ENCODE peak calls at places on chromosomes 13 and 19, in eight cellular contexts. One of them, this sample, is unnamed.

GRCh38 chr19:12270854-12271253 is 23.8 kb downstream of the ZNF44 start:
- DNase-seq in A172: no peak
- DNase-seq in HCT116: no peak
- DNase-seq in iPS-NIHi11: no peak
- DNase-seq in GM18507: no peak
- DNase-seq in T47D: no peak
- DNase-seq in nephron progenitor cell: no peak
- DNase-seq in NCI-H1092: no peak
- DNase-seq in this sample: no peak

GRCh38 chr19:52896431-52897148 is 845 bp downstream of the ZNF320 start:
- DNase-seq in NCI-H1092: no peak
- DNase-seq in T47D: peak
- DNase-seq in HCT116: no peak
- DNase-seq in iPS-NIHi11: peak
- DNase-seq in GM18507: no peak
- DNase-seq in nephron progenitor cell: peak
- DNase-seq in A172: peak
- DNase-seq in this sample: peak

GRCh38 chr19:40559394-40559793 is 17.3 kb upstream of the SHKBP1 start:
- DNase-seq in GM18507: no peak
- DNase-seq in NCI-H1092: no peak
- DNase-seq in nephron progenitor cell: no peak
- DNase-seq in HCT116: no peak
- DNase-seq in iPS-NIHi11: no peak
- DNase-seq in T47D: no peak
- DNase-seq in A172: no peak
- DNase-seq in this sample: no peak

GRCh38 chr13:43307921-43308433 is 284.6 kb downstream of the DNAJC15 start:
- DNase-seq in GM18507: no peak
- DNase-seq in iPS-NIHi11: no peak
- DNase-seq in T47D: no peak
- DNase-seq in A172: peak
- DNase-seq in nephron progenitor cell: peak
- DNase-seq in NCI-H1092: peak
- DNase-seq in HCT116: no peak
- DNase-seq in this sample: peak

GRCh38 chr19:48006762-48007161 is 12.3 kb downstream of the ELSPBP1 start:
- DNase-seq in nephron progenitor cell: no peak
- DNase-seq in A172: peak
- DNase-seq in GM18507: no peak
- DNase-seq in iPS-NIHi11: peak
- DNase-seq in T47D: no peak
- DNase-seq in NCI-H1092: no peak
- DNase-seq in HCT116: peak
- DNase-seq in this sample: no peak

GRCh38 chr13:85194482-85194881 is 604.7 kb downstream of the SLITRK6 start:
- DNase-seq in T47D: no peak
- DNase-seq in A172: no peak
- DNase-seq in HCT116: no peak
- DNase-seq in NCI-H1092: no peak
- DNase-seq in GM18507: no peak
- DNase-seq in iPS-NIHi11: no peak
- DNase-seq in nephron progenitor cell: no peak
- DNase-seq in this sample: no peak

GRCh38 chr19:39014037-39014436 is 18.3 kb downstream of the FBXO27 start:
- DNase-seq in nephron progenitor cell: no peak
- DNase-seq in iPS-NIHi11: no peak
- DNase-seq in A172: no peak
- DNase-seq in GM18507: no peak
- DNase-seq in HCT116: no peak
- DNase-seq in NCI-H1092: no peak
- DNase-seq in T47D: no peak
- DNase-seq in this sample: no peak

GRCh38 chr13:31755803-31756212 is 16.5 kb downstream of the RXFP2 start:
- DNase-seq in T47D: no peak
- DNase-seq in iPS-NIHi11: no peak
- DNase-seq in A172: peak
- DNase-seq in nephron progenitor cell: no peak
- DNase-seq in NCI-H1092: no peak
- DNase-seq in GM18507: no peak
- DNase-seq in HCT116: no peak
- DNase-seq in this sample: no peak

GRCh38 chr19:33339016-33339749 is 34.3 kb upstream of the CEBPG start:
- DNase-seq in A172: no peak
- DNase-seq in GM18507: no peak
- DNase-seq in NCI-H1092: no peak
- DNase-seq in HCT116: no peak
- DNase-seq in T47D: no peak
- DNase-seq in nephron progenitor cell: no peak
- DNase-seq in iPS-NIHi11: no peak
- DNase-seq in this sample: no peak

GRCh38 chr13:20702530-20702929 is 969 bp upstream of the IL17D start:
- DNase-seq in GM18507: no peak
- DNase-seq in nephron progenitor cell: no peak
- DNase-seq in A172: no peak
- DNase-seq in iPS-NIHi11: no peak
- DNase-seq in HCT116: no peak
- DNase-seq in T47D: no peak
- DNase-seq in NCI-H1092: no peak
- DNase-seq in this sample: no peak

GRCh38 chr13:110756268-110756667 is 42.8 kb downstream of the ING1 start:
- DNase-seq in NCI-H1092: no peak
- DNase-seq in nephron progenitor cell: no peak
- DNase-seq in iPS-NIHi11: no peak
- DNase-seq in T47D: no peak
- DNase-seq in HCT116: no peak
- DNase-seq in GM18507: no peak
- DNase-seq in A172: peak
- DNase-seq in this sample: no peak

GRCh38 chr19:58409010-58409790 is 751 bp downstream of the ZNF584 start:
- DNase-seq in A172: peak
- DNase-seq in NCI-H1092: no peak
- DNase-seq in GM18507: no peak
- DNase-seq in iPS-NIHi11: peak
- DNase-seq in HCT116: no peak
- DNase-seq in T47D: no peak
- DNase-seq in nephron progenitor cell: peak
- DNase-seq in this sample: peak

GRCh38 chr13:39811051-39811450 is 155.6 kb downstream of the COG6 start:
- DNase-seq in nephron progenitor cell: no peak
- DNase-seq in T47D: no peak
- DNase-seq in HCT116: no peak
- DNase-seq in NCI-H1092: no peak
- DNase-seq in A172: no peak
- DNase-seq in iPS-NIHi11: no peak
- DNase-seq in GM18507: no peak
- DNase-seq in this sample: no peak

GRCh38 chr13:25478186-25478585 is 106.4 kb downstream of the ATP8A2 start:
- DNase-seq in NCI-H1092: no peak
- DNase-seq in HCT116: no peak
- DNase-seq in nephron progenitor cell: no peak
- DNase-seq in T47D: no peak
- DNase-seq in GM18507: no peak
- DNase-seq in iPS-NIHi11: peak
- DNase-seq in A172: peak
- DNase-seq in this sample: no peak

GRCh38 chr19:38218204-38218603 is 5.8 kb downstream of the DPF1 start:
- DNase-seq in HCT116: no peak
- DNase-seq in GM18507: no peak
- DNase-seq in nephron progenitor cell: no peak
- DNase-seq in NCI-H1092: no peak
- DNase-seq in T47D: no peak
- DNase-seq in A172: no peak
- DNase-seq in iPS-NIHi11: no peak
- DNase-seq in this sample: no peak